ENCODE peak calls at places on chromosomes 3 and 15, in four cellular contexts. One of them, this sample, is unnamed.
A peak's percentile ranks its signal among the peaks of the same experiment; 100 is the strongest.

GRCh38 chr15:68638953-68639500 is 60.2 kb downstream of the CORO2B start:
- DNase-seq in uterus: no peak
- DNase-seq in cardiac muscle cell: no peak
- DNase-seq in SK-N-SH: no peak
- DNase-seq in this sample: peak; percentile 24

GRCh38 chr3:4394567-4394966 is 72.5 kb downstream of the SUMF1 start:
- DNase-seq in uterus: no peak
- DNase-seq in cardiac muscle cell: no peak
- DNase-seq in SK-N-SH: no peak
- DNase-seq in this sample: no peak

GRCh38 chr3:47293822-47294221 is 11.1 kb downstream of the KLHL18 start:
- DNase-seq in uterus: no peak
- DNase-seq in cardiac muscle cell: no peak
- DNase-seq in SK-N-SH: no peak
- DNase-seq in this sample: no peak

GRCh38 chr3:171875923-171876412 is 32.8 kb downstream of the TMEM212 start:
- DNase-seq in uterus: peak; percentile 34
- DNase-seq in cardiac muscle cell: no peak
- DNase-seq in SK-N-SH: no peak
- DNase-seq in this sample: peak; percentile 36

GRCh38 chr15:48427960-48428547 is 96.8 kb downstream of the DUT start:
- DNase-seq in uterus: no peak
- DNase-seq in cardiac muscle cell: no peak
- DNase-seq in SK-N-SH: no peak
- DNase-seq in this sample: peak; percentile 80

GRCh38 chr15:87354661-87355410 is 901.7 kb downstream of the NTRK3 start:
- DNase-seq in uterus: no peak
- DNase-seq in cardiac muscle cell: no peak
- DNase-seq in SK-N-SH: no peak
- DNase-seq in this sample: peak; percentile 41

GRCh38 chr3:52857870-52858269 is 23.1 kb upstream of the MUSTN1 start:
- DNase-seq in uterus: no peak
- DNase-seq in cardiac muscle cell: no peak
- DNase-seq in SK-N-SH: no peak
- DNase-seq in this sample: no peak

GRCh38 chr3:148600902-148601765 is 96.6 kb upstream of the AGTR1 start:
- DNase-seq in uterus: no peak
- DNase-seq in cardiac muscle cell: no peak
- DNase-seq in SK-N-SH: no peak
- DNase-seq in this sample: no peak

GRCh38 chr3:132723024-132723462 is 834 bp upstream of the NPHP3 start:
- DNase-seq in uterus: no peak
- DNase-seq in cardiac muscle cell: no peak
- DNase-seq in SK-N-SH: no peak
- DNase-seq in this sample: no peak

GRCh38 chr3:56917740-56918568 is 116.2 kb upstream of the ARHGEF3 start:
- DNase-seq in uterus: no peak
- DNase-seq in cardiac muscle cell: no peak
- DNase-seq in SK-N-SH: no peak
- DNase-seq in this sample: no peak

GRCh38 chr3:174613173-174613572 is 246.0 kb upstream of the NAALADL2 start:
- DNase-seq in uterus: no peak
- DNase-seq in cardiac muscle cell: no peak
- DNase-seq in SK-N-SH: no peak
- DNase-seq in this sample: no peak

GRCh38 chr15:92636950-92637481 is 18.6 kb downstream of the FAM174B start:
- DNase-seq in uterus: peak; percentile 12
- DNase-seq in cardiac muscle cell: no peak
- DNase-seq in SK-N-SH: peak; percentile 57
- DNase-seq in this sample: no peak

DNA sequence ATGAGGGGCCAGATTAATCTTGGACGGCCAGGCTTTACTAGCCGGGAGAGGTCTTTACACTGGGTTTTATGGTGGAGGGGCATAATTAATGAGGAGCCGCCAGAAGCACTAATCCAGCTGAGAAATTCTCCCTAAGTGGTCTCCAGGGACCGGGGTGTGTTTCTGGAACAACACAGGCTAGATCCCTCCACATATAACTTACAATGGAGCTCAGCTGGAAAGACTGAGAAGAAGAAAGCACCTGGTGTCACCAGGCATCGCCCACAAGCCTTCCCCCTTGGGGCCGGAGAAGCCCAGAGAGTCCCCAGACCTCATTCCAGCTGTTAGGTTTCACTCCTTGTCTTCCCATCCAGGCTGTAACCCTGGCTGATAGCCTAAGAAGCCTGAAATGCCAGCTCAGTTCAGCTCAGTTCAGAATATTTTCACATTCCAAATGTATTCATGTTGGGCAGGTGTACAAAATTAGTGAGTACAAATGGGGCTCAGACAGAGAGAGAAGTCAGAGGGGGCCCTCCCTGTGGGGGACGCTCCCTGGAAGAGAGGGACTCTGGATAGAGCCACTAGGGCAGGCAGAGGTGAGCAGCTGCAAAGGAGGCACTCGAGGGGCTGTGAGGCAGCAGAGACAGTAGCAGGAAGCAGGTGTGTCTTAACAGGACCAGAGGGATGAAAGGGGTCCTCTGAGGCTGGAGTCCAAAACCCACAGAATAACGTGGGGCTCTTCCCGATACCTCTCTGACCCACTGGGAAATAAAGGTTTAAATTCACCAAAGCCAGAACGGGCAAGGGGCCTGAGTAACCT is 127.3 kb downstream of the MEGF11 start:
- DNase-seq in uterus: no peak
- DNase-seq in cardiac muscle cell: no peak
- DNase-seq in SK-N-SH: no peak
- DNase-seq in this sample: no peak
- TF ChIP-seq CTCF in uterus: no peak
- TF ChIP-seq CTCF in cardiac muscle cell: no peak
- TF ChIP-seq CTCF in SK-N-SH: no peak
- TF ChIP-seq CTCF in this sample: no peak

GRCh38 chr15:44222478-44222877 is 27.4 kb upstream of the FRMD5 start:
- DNase-seq in uterus: no peak
- DNase-seq in cardiac muscle cell: no peak
- DNase-seq in SK-N-SH: no peak
- DNase-seq in this sample: no peak

GRCh38 chr15:44215594-44215993 is 20.5 kb upstream of the FRMD5 start:
- DNase-seq in uterus: no peak
- DNase-seq in cardiac muscle cell: no peak
- DNase-seq in SK-N-SH: no peak
- DNase-seq in this sample: peak; percentile 75

GRCh38 chr15:44216958-44217357 is 21.9 kb upstream of the FRMD5 start:
- DNase-seq in uterus: no peak
- DNase-seq in cardiac muscle cell: no peak
- DNase-seq in SK-N-SH: no peak
- DNase-seq in this sample: no peak

DNA sequence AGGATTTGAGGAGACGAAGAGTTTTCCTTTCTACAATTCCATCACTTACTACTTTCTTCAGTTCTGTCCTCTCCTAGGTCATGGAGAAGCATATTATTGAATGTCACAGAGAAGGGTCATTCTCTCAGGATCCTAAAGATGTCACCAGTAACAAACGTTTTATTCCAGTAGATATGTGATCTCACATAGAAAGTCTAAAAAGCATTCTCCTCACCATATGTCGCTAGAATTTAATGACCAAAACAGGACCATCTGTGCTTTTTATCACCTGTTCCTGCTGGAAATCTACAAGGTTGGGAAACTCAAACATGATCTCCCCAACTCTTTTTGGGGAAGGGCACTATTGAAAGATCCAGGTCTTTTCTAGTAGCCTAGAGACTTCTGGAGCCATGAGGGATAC is 24.0 kb upstream of the FRMD5 start:
- DNase-seq in uterus: no peak
- DNase-seq in cardiac muscle cell: no peak
- DNase-seq in SK-N-SH: no peak
- DNase-seq in this sample: no peak
- H3K4me3 ChIP-seq in uterus: no peak overlapping the region
- H3K4me3 ChIP-seq in cardiac muscle cell: no peak overlapping the region
- H3K4me3 ChIP-seq in SK-N-SH: no peak overlapping the region
- H3K4me3 ChIP-seq in this sample: no peak overlapping the region

GRCh38 chr3:188322135-188322892 is 168.4 kb downstream of the LPP start:
- DNase-seq in uterus: no peak
- DNase-seq in cardiac muscle cell: no peak
- DNase-seq in SK-N-SH: no peak
- DNase-seq in this sample: no peak

GRCh38 chr3:188319569-188319968 is 165.6 kb downstream of the LPP start:
- DNase-seq in uterus: no peak
- DNase-seq in cardiac muscle cell: no peak
- DNase-seq in SK-N-SH: no peak
- DNase-seq in this sample: no peak

GRCh38 chr3:188323067-188323842 is 169.3 kb downstream of the LPP start:
- DNase-seq in uterus: no peak
- DNase-seq in cardiac muscle cell: no peak
- DNase-seq in SK-N-SH: no peak
- DNase-seq in this sample: no peak

GRCh38 chr3:188321258-188321657 is 167.3 kb downstream of the LPP start:
- DNase-seq in uterus: no peak
- DNase-seq in cardiac muscle cell: no peak
- DNase-seq in SK-N-SH: no peak
- DNase-seq in this sample: no peak

DNA sequence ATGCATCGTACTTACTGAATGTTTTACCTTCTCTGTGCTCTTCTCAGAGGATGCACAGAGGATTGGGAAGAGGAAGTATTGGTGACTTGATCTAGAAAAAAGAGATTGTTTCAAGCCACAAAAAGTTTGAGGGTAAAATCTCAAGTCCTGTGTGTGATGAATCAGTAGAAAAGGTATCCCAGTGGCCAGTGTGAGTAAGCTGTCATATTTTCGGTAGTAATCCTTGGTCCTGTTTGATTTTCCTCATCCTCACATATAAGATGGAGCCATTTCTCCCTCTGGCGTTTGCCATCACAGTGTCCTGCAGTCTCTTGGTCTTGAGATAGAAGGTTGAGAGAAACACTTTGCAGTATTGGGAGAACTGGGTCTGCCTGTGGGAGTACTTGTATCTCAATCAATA is 166.8 kb downstream of the LPP start:
- DNase-seq in uterus: no peak
- DNase-seq in cardiac muscle cell: no peak
- DNase-seq in SK-N-SH: no peak
- DNase-seq in this sample: peak; percentile 40
- TF ChIP-seq CTCF in uterus: no peak
- TF ChIP-seq CTCF in cardiac muscle cell: no peak
- TF ChIP-seq CTCF in SK-N-SH: peak; percentile 48
- TF ChIP-seq CTCF in this sample: no peak

GRCh38 chr3:141455603-141456327 is 31.1 kb upstream of the RASA2 start:
- DNase-seq in uterus: no peak
- DNase-seq in cardiac muscle cell: no peak
- DNase-seq in SK-N-SH: no peak
- DNase-seq in this sample: no peak
- H3K4me3 ChIP-seq in uterus: no peak overlapping the region
- H3K4me3 ChIP-seq in cardiac muscle cell: no peak overlapping the region
- H3K4me3 ChIP-seq in SK-N-SH: no peak overlapping the region
- H3K4me3 ChIP-seq in this sample: peak overlapping the region; percentile 23

DNA sequence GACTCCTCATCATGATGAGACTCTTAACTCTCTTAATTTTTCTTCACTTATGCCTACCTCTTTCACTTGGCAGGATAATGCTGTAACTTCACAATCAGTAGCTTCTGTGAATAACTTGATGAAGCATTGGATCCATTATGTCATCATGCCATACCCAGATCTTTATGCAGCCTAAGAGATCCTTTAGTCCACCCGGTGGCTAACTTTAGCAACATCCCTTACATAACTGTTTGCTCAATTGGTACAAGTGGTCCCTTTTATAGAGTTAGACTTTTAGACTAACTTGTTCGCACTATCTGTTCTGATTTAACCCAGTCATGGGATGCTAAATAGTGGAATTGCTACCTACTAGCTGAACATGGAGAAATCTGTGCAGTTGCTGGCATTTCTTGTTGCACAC is 184.5 kb downstream of the USP13 start:
- DNase-seq in uterus: no peak
- DNase-seq in cardiac muscle cell: no peak
- DNase-seq in SK-N-SH: no peak
- DNase-seq in this sample: no peak
- TF ChIP-seq CTCF in uterus: no peak
- TF ChIP-seq CTCF in cardiac muscle cell: peak; percentile 13
- TF ChIP-seq CTCF in SK-N-SH: peak; percentile 37
- TF ChIP-seq CTCF in this sample: peak; percentile 5

This sample was measured in AG04449.